ENCODE peak calls at places on chromosomes 11 and 22, in four cellular contexts. Z is GM19239, P is astrocyte of the spinal cord, O is choroid plexus epithelial cell. U is an unnamed sample.

GRCh38 chr22:47092896-47093311 is 330.5 kb downstream of the TBC1D22A start:
- DNase-seq in Z (no peak), P (peak; percentile 63), O (peak; percentile 85), U (no peak)

GRCh38 chr11:61513143-61513740 is 4.7 kb downstream of the LRRC10B start:
- DNase-seq in Z (no peak), P (no peak), O (no peak), U (no peak)

GRCh38 chr11:84747871-84748270 is 879.3 kb downstream of the DLG2 start:
- DNase-seq in Z (no peak), P (no peak), O (no peak), U (no peak)

GRCh38 chr22:47207846-47208554 is 445.6 kb downstream of the TBC1D22A start:
- DNase-seq in Z (no peak), P (no peak), O (no peak), U (no peak)

GRCh38 chr22:39658367-39658766 is 87.8 kb downstream of the CACNA1I start:
- DNase-seq in Z (no peak), P (no peak), O (no peak), U (no peak)

GRCh38 chr11:13663631-13664071 is 4.8 kb upstream of the FAR1 start:
- DNase-seq in Z (no peak), P (peak; percentile 17), O (no peak), U (no peak)

GRCh38 chr11:115912484-115912945 is 408.3 kb upstream of the CADM1 start:
- DNase-seq in Z (no peak), P (peak; percentile 7), O (no peak), U (no peak)

GRCh38 chr22:29638678-29639077 is 35.2 kb downstream of the NF2 start:
- DNase-seq in Z (no peak), P (no peak), O (no peak), U (no peak)

GRCh38 chr11:35145249-35145648 is 6.3 kb downstream of the CD44 start:
- DNase-seq in Z (peak; percentile 40), P (peak; percentile 80), O (peak; percentile 61), U (peak; percentile 67)

GRCh38 chr11:13261600-13262061 is 16.0 kb upstream of the BMAL1 start:
- DNase-seq in Z (no peak), P (peak; percentile 80), O (peak; percentile 81), U (no peak)

GRCh38 chr11:17760102-17761029 is 25.8 kb downstream of the KCNC1 start:
- DNase-seq in Z (peak; percentile 70), P (peak; percentile 14), O (peak; percentile 65), U (peak; percentile 78)

GRCh38 chr11:20058749-20059458 is 101.4 kb downstream of the DBX1 start:
- DNase-seq in Z (no peak), P (no peak), O (no peak), U (no peak)

GRCh38 chr22:29003975-29004646 is 57.5 kb downstream of the C22orf31 start:
- DNase-seq in Z (no peak), P (no peak), O (no peak), U (no peak)

GRCh38 chr11:127471662-127472061 is 471.1 kb upstream of the KIRREL3 start:
- DNase-seq in Z (no peak), P (no peak), O (no peak), U (no peak)

GRCh38 chr22:24810043-24810749 is 4.2 kb downstream of the SGSM1 start:
- DNase-seq in Z (no peak), P (no peak), O (no peak), U (no peak)

GRCh38 chr11:75281469-75282095 is 41.0 kb downstream of the TPBGL start:
- DNase-seq in Z (no peak), P (no peak), O (no peak), U (no peak)

GRCh38 chr11:6855971-6856542 is 6.8 kb upstream of the OR10A2 start:
- DNase-seq in Z (no peak), P (peak; percentile 8), O (peak; percentile 69), U (no peak)

GRCh38 chr22:46297151-46297819 is 615 bp downstream of the GTSE1 start:
- DNase-seq in Z (no peak), P (peak; percentile 27), O (peak; percentile 22), U (no peak)

GRCh38 chr11:67409781-67410368 is 5.6 kb upstream of the CARNS1 start:
- DNase-seq in Z (no peak), P (no peak), O (no peak), U (no peak)

GRCh38 chr11:44866301-44866700 is 84.4 kb downstream of the TP53I11 start:
- DNase-seq in Z (no peak), P (no peak), O (no peak), U (no peak)

GRCh38 chr11:129259950-129260349 is 67.8 kb upstream of the ARHGAP32 start:
- DNase-seq in Z (no peak), P (no peak), O (peak; percentile 18), U (no peak)

GRCh38 chr22:46062232-46062615 is 85.3 kb upstream of the WNT7B start:
- DNase-seq in Z (no peak), P (no peak), O (no peak), U (no peak)

GRCh38 chr11:35180311-35181233 is 41.6 kb downstream of the CD44 start:
- DNase-seq in Z (no peak), P (peak; percentile 67), O (no peak), U (no peak)

GRCh38 chr11:46895821-46896220 is 22.5 kb downstream of the LRP4 start:
- DNase-seq in Z (no peak), P (peak; percentile 35), O (no peak), U (no peak)

GRCh38 chr11:119845756-119846155 is 116.8 kb upstream of the NECTIN1 start:
- DNase-seq in Z (no peak), P (no peak), O (no peak), U (no peak)